ENCODE peak calls at places on chromosomes 12 and 14, in five cellular contexts. R is ovary, Z is lower lobe of right lung, T is neuronal stem cell, A is H9. O is an unnamed sample. For H3K4me1, the result is how much of the 10 kb centered on the place peaks cover.

GRCh38 chr14:62674833-62675232 is 370.4 kb downstream of the KCNH5 start:
- DNase-seq in A (no peak), R (no peak), Z (no peak), T (no peak), O (no peak)

GRCh38 chr14:73870525-73871235 is 16.0 kb upstream of the ZNF410 start:
- DNase-seq in R (no peak), Z (no peak), T (no peak), A (peak), O (peak)

GRCh38 chr14:23322568-23323517 is 1.6 kb downstream of the PABPN1 start:
- DNase-seq in A (no peak), R (no peak), Z (no peak), T (no peak), O (no peak)

GRCh38 chr12:56682323-56682722 is 5.8 kb downstream of the PTGES3 start:
- DNase-seq in A (peak), R (no peak), Z (no peak), T (no peak), O (no peak)

GRCh38 chr12:112130461-112130998 is 5.2 kb downstream of the TRAFD1 start:
- DNase-seq in Z (no peak), T (no peak), A (no peak), R (no peak), O (no peak)

GRCh38 chr14:34700622-34701130 is 13.7 kb downstream of the CFL2 start:
- DNase-seq in Z (no peak), T (no peak), R (no peak), A (no peak), O (no peak)

GRCh38 chr14:81172881-81173280 is 47.9 kb downstream of the GTF2A1 start:
- DNase-seq in A (no peak), T (no peak), R (no peak), Z (no peak), O (no peak)

GRCh38 chr12:53103860-53104305 is 597 bp downstream of the SOAT2 start:
- DNase-seq in R (no peak), T (no peak), A (no peak), Z (no peak), O (peak)

GRCh38 chr12:62732861-62733427 is 202.0 kb downstream of the PPM1H start:
- DNase-seq in T (no peak), Z (no peak), R (no peak), A (no peak), O (peak)

GRCh38 chr12:121812921-121813896 is 9.4 kb downstream of the SETD1B start:
- DNase-seq in T (no peak), A (no peak), Z (peak), R (peak), O (no peak)

DNA sequence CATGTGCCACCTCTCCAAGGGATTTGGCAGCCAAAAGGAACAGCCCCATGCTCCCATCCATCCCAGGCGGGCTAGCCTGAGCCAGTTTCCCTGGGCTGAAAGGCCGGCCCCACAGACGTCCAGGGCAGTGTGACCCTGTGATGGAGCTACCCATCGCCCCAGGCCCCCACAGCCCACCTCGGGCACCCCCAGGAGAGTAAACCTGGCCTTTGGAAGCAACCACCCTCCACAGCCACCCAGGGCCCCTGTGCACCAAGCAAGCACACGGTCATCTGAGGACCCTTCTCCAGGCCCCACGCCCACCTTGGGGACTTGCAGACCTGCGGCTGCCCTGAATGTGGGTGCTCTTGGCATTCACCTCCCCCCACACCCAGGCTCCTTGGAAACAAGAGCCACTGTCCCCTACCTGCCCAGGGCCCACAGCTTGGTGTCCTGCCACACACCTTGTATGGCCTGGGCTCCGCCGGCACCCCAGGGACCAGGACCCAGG is 8.4 kb downstream of the AHNAK2 start:
- DNase-seq in T (no peak), Z (peak), A (no peak), R (no peak), O (peak)
- H3K27ac ChIP-seq in T (no peak), Z (peak), A (no peak), R (no peak), O (no peak)

DNA sequence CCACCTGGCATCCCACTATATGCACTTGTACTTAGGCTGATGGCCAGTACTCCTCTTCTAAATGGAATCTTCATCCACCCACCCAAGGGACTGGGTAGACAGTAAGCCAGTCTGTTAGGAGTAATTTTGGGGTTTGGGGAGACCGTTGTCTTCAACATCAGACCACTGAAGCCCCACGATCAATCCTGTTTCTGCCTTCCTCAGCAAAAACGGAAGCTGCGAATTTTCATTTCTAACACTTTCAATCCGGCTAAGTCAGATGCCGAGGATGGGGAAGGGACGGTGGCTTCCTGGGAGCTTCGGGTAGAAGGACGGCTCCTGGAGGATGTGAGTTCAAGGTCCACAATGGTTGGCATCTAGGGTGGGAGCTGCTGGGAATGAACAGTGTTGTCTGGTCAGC is 2.0 kb downstream of the SMARCD1 start:
- DNase-seq in R (no peak), T (no peak), Z (no peak), A (no peak), O (no peak)
- H3K4me1 ChIP-seq in R (under half), T (under half), Z (under half), A (under half), O (under half)

GRCh38 chr12:76533331-76533730 is 26.2 kb downstream of the OSBPL8 start:
- DNase-seq in A (no peak), T (no peak), R (no peak), Z (no peak), O (no peak)
- H3K27ac ChIP-seq in A (no peak), T (no peak), R (no peak), Z (no peak), O (no peak)

GRCh38 chr12:47814539-47815170 is 5.0 kb downstream of the HDAC7 start:
- DNase-seq in A (no peak), R (no peak), T (no peak), Z (no peak), O (peak)

GRCh38 chr12:47811070-47811391 is 8.7 kb downstream of the HDAC7 start:
- DNase-seq in T (no peak), R (no peak), A (peak), Z (no peak), O (peak)

GRCh38 chr12:47811581-47812484 is 7.9 kb downstream of the HDAC7 start:
- DNase-seq in Z (no peak), A (no peak), T (no peak), R (peak), O (peak)

GRCh38 chr12:47813491-47814196 is 6.1 kb downstream of the HDAC7 start:
- DNase-seq in Z (no peak), T (peak), A (peak), R (peak), O (peak)

DNA sequence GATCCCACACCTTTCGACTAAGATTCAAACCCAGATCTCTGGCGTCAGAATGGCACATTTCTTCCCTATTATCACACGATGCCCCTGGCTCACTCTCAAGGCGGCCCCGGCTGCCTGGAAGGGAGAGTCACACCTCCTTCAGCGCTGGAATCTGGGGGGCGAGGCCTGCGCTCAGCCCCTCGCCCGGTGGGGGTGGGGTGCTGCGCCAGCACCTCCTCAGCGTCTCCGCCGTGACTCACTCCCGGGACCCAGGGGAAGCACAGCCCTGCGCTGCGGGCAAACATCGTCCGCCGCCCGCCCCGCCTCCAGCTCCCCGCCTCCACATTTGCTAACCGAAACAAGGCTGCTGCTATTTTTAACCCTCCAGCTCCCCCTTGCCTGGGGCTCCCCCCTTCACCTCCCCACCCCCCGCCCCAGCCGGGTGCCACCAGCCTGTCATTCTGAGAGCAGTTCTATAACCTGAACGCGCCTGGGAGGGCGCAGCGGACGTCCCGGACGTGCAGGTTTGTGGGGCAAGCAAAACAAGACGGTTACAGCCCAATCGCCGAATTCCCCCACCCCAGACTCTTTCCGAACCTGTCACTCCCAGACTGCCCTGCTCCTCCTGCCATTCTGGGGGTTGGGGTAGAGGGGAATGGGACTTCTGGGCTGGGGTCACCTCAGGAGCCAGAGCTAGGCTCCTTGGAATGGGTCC is 6.8 kb downstream of the HDAC7 start:
- DNase-seq in A (peak), Z (peak), T (peak), R (peak), O (peak)
- H3K4me1 ChIP-seq in A (under half), Z (half or more), T (half or more), R (under half), O (half or more)

GRCh38 chr12:64709429-64709828 is 49.8 kb downstream of the GNS start:
- DNase-seq in T (no peak), R (no peak), A (no peak), Z (no peak), O (no peak)

GRCh38 chr12:64716839-64717455 is 42.3 kb downstream of the GNS start:
- DNase-seq in T (no peak), Z (no peak), R (no peak), A (no peak), O (no peak)

GRCh38 chr12:64714551-64714968 is 44.6 kb downstream of the GNS start:
- DNase-seq in Z (no peak), T (no peak), R (no peak), A (no peak), O (no peak)

GRCh38 chr12:64716373-64716772 is 42.8 kb downstream of the GNS start:
- DNase-seq in A (no peak), Z (no peak), T (no peak), R (no peak), O (no peak)

DNA sequence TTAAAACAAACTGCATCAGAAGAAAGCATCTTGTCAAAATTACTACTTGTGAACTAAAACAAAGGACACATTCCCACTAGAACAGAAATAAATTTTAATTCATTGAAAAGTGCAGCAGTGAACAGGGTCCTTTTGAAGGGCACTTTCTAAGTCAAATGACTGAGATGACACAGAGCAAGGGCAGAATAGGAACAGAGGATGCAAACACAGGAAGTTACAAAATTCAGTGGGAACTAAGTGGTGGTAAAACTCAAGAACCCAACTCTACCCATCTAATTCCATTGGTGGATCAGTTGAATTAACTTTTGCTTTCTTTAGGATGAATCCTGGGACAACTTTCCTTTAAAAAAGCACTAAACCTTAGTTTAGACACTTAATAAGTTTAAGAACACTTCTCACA is 45.8 kb downstream of the GNS start:
- DNase-seq in Z (no peak), A (no peak), T (no peak), R (no peak), O (no peak)
- H3K27ac ChIP-seq in Z (no peak), A (no peak), T (no peak), R (no peak), O (no peak)

GRCh38 chr12:12813120-12814101 is at the start of gene DDX47:
- DNase-seq in Z (peak), A (peak), T (peak), R (peak), O (peak)
- H3K4me1 ChIP-seq in Z (half or more), A (under half), T (under half), R (under half), O (under half)